ENCODE peak calls at places on chromosomes 11 and 22, in six cellular contexts. One of them, this sample, is unnamed.

GRCh38 chr11:75383246-75383645 is 16.1 kb upstream of the RPS3 start:
- DNase-seq in neural crest cell: no peak
- DNase-seq in NCI-H2029: no peak
- DNase-seq in stimulated activated CD8-positive, alpha-beta memory T cell treated with anti-CD3 and anti-CD28 coated beads, Interleukin-15, amount 100 ng/mL, for 48 hours: no peak
- DNase-seq in Right ventricle myocardium inferior: no peak
- DNase-seq in gastrocnemius medialis: no peak
- DNase-seq in this sample: no peak

GRCh38 chr11:22343411-22344032 is 5.3 kb downstream of the SLC17A6 start:
- DNase-seq in gastrocnemius medialis: no peak
- DNase-seq in neural crest cell: no peak
- DNase-seq in Right ventricle myocardium inferior: peak; percentile 50
- DNase-seq in stimulated activated CD8-positive, alpha-beta memory T cell treated with anti-CD3 and anti-CD28 coated beads, Interleukin-15, amount 100 ng/mL, for 48 hours: no peak
- DNase-seq in NCI-H2029: no peak
- DNase-seq in this sample: no peak

GRCh38 chr11:57072640-57073039 is 83.9 kb downstream of the OR5AK2 start:
- DNase-seq in stimulated activated CD8-positive, alpha-beta memory T cell treated with anti-CD3 and anti-CD28 coated beads, Interleukin-15, amount 100 ng/mL, for 48 hours: no peak
- DNase-seq in neural crest cell: no peak
- DNase-seq in Right ventricle myocardium inferior: no peak
- DNase-seq in gastrocnemius medialis: no peak
- DNase-seq in NCI-H2029: no peak
- DNase-seq in this sample: no peak

GRCh38 chr11:116396332-116396731 is 376.5 kb downstream of the BUD13 start:
- DNase-seq in gastrocnemius medialis: no peak
- DNase-seq in Right ventricle myocardium inferior: no peak
- DNase-seq in neural crest cell: no peak
- DNase-seq in NCI-H2029: no peak
- DNase-seq in stimulated activated CD8-positive, alpha-beta memory T cell treated with anti-CD3 and anti-CD28 coated beads, Interleukin-15, amount 100 ng/mL, for 48 hours: no peak
- DNase-seq in this sample: no peak

GRCh38 chr22:35835998-35836691 is 118.5 kb downstream of the APOL5 start:
- DNase-seq in gastrocnemius medialis: peak; percentile 56
- DNase-seq in NCI-H2029: peak; percentile 89
- DNase-seq in stimulated activated CD8-positive, alpha-beta memory T cell treated with anti-CD3 and anti-CD28 coated beads, Interleukin-15, amount 100 ng/mL, for 48 hours: no peak
- DNase-seq in Right ventricle myocardium inferior: no peak
- DNase-seq in neural crest cell: no peak
- DNase-seq in this sample: peak; percentile 66

GRCh38 chr11:16924462-16924825 is 89.8 kb downstream of the PLEKHA7 start:
- DNase-seq in gastrocnemius medialis: no peak
- DNase-seq in neural crest cell: no peak
- DNase-seq in NCI-H2029: no peak
- DNase-seq in Right ventricle myocardium inferior: no peak
- DNase-seq in stimulated activated CD8-positive, alpha-beta memory T cell treated with anti-CD3 and anti-CD28 coated beads, Interleukin-15, amount 100 ng/mL, for 48 hours: no peak
- DNase-seq in this sample: no peak

GRCh38 chr11:44625759-44626523 is 60.5 kb downstream of the CD82 start:
- DNase-seq in stimulated activated CD8-positive, alpha-beta memory T cell treated with anti-CD3 and anti-CD28 coated beads, Interleukin-15, amount 100 ng/mL, for 48 hours: no peak
- DNase-seq in neural crest cell: no peak
- DNase-seq in Right ventricle myocardium inferior: no peak
- DNase-seq in NCI-H2029: no peak
- DNase-seq in gastrocnemius medialis: no peak
- DNase-seq in this sample: no peak

GRCh38 chr22:49965291-49966040 is 4.9 kb downstream of the PIM3 start:
- DNase-seq in gastrocnemius medialis: peak; percentile 44
- DNase-seq in NCI-H2029: no peak
- DNase-seq in neural crest cell: no peak
- DNase-seq in Right ventricle myocardium inferior: no peak
- DNase-seq in stimulated activated CD8-positive, alpha-beta memory T cell treated with anti-CD3 and anti-CD28 coated beads, Interleukin-15, amount 100 ng/mL, for 48 hours: no peak
- DNase-seq in this sample: no peak

GRCh38 chr22:46748948-46749681 is 11.1 kb upstream of the CERK start:
- DNase-seq in NCI-H2029: no peak
- DNase-seq in Right ventricle myocardium inferior: peak; percentile 55
- DNase-seq in gastrocnemius medialis: no peak
- DNase-seq in neural crest cell: no peak
- DNase-seq in stimulated activated CD8-positive, alpha-beta memory T cell treated with anti-CD3 and anti-CD28 coated beads, Interleukin-15, amount 100 ng/mL, for 48 hours: no peak
- DNase-seq in this sample: peak; percentile 45

GRCh38 chr11:8006349-8006977 is 19.3 kb downstream of the EIF3F start:
- DNase-seq in Right ventricle myocardium inferior: no peak
- DNase-seq in gastrocnemius medialis: peak; percentile 47
- DNase-seq in neural crest cell: peak; percentile 56
- DNase-seq in stimulated activated CD8-positive, alpha-beta memory T cell treated with anti-CD3 and anti-CD28 coated beads, Interleukin-15, amount 100 ng/mL, for 48 hours: no peak
- DNase-seq in NCI-H2029: peak; percentile 29
- DNase-seq in this sample: peak; percentile 70

GRCh38 chr22:20783844-20784723 is 10.2 kb downstream of the SERPIND1 start:
- DNase-seq in gastrocnemius medialis: no peak
- DNase-seq in stimulated activated CD8-positive, alpha-beta memory T cell treated with anti-CD3 and anti-CD28 coated beads, Interleukin-15, amount 100 ng/mL, for 48 hours: no peak
- DNase-seq in neural crest cell: peak; percentile 34
- DNase-seq in Right ventricle myocardium inferior: no peak
- DNase-seq in NCI-H2029: peak; percentile 42
- DNase-seq in this sample: peak; percentile 54

GRCh38 chr11:90434858-90435257 is 212.0 kb upstream of the CHORDC1 start:
- DNase-seq in neural crest cell: no peak
- DNase-seq in Right ventricle myocardium inferior: no peak
- DNase-seq in stimulated activated CD8-positive, alpha-beta memory T cell treated with anti-CD3 and anti-CD28 coated beads, Interleukin-15, amount 100 ng/mL, for 48 hours: no peak
- DNase-seq in gastrocnemius medialis: no peak
- DNase-seq in NCI-H2029: no peak
- DNase-seq in this sample: peak; percentile 74

GRCh38 chr11:11119917-11120316 is 233.1 kb downstream of the CSNK2A3 start:
- DNase-seq in neural crest cell: no peak
- DNase-seq in gastrocnemius medialis: no peak
- DNase-seq in Right ventricle myocardium inferior: no peak
- DNase-seq in stimulated activated CD8-positive, alpha-beta memory T cell treated with anti-CD3 and anti-CD28 coated beads, Interleukin-15, amount 100 ng/mL, for 48 hours: no peak
- DNase-seq in NCI-H2029: peak; percentile 31
- DNase-seq in this sample: no peak

GRCh38 chr11:72244317-72245231 is 598 bp upstream of the PHOX2A start:
- DNase-seq in NCI-H2029: no peak
- DNase-seq in gastrocnemius medialis: no peak
- DNase-seq in Right ventricle myocardium inferior: no peak
- DNase-seq in stimulated activated CD8-positive, alpha-beta memory T cell treated with anti-CD3 and anti-CD28 coated beads, Interleukin-15, amount 100 ng/mL, for 48 hours: no peak
- DNase-seq in neural crest cell: no peak
- DNase-seq in this sample: peak; percentile 40

GRCh38 chr11:118691926-118692830 is 12.7 kb upstream of the TREH start:
- DNase-seq in stimulated activated CD8-positive, alpha-beta memory T cell treated with anti-CD3 and anti-CD28 coated beads, Interleukin-15, amount 100 ng/mL, for 48 hours: peak; percentile 65
- DNase-seq in Right ventricle myocardium inferior: no peak
- DNase-seq in NCI-H2029: no peak
- DNase-seq in gastrocnemius medialis: no peak
- DNase-seq in neural crest cell: no peak
- DNase-seq in this sample: no peak

GRCh38 chr11:93013646-93014045 is 44.2 kb downstream of the MTNR1B start:
- DNase-seq in Right ventricle myocardium inferior: no peak
- DNase-seq in gastrocnemius medialis: no peak
- DNase-seq in stimulated activated CD8-positive, alpha-beta memory T cell treated with anti-CD3 and anti-CD28 coated beads, Interleukin-15, amount 100 ng/mL, for 48 hours: no peak
- DNase-seq in neural crest cell: no peak
- DNase-seq in NCI-H2029: no peak
- DNase-seq in this sample: no peak

GRCh38 chr11:93654266-93654665 is 7.2 kb upstream of the CEP295 start:
- DNase-seq in NCI-H2029: no peak
- DNase-seq in gastrocnemius medialis: no peak
- DNase-seq in Right ventricle myocardium inferior: no peak
- DNase-seq in stimulated activated CD8-positive, alpha-beta memory T cell treated with anti-CD3 and anti-CD28 coated beads, Interleukin-15, amount 100 ng/mL, for 48 hours: no peak
- DNase-seq in neural crest cell: no peak
- DNase-seq in this sample: no peak

GRCh38 chr11:119993732-119994131 is 144.2 kb downstream of the TRIM29 start:
- DNase-seq in neural crest cell: no peak
- DNase-seq in gastrocnemius medialis: no peak
- DNase-seq in Right ventricle myocardium inferior: no peak
- DNase-seq in NCI-H2029: peak; percentile 56
- DNase-seq in stimulated activated CD8-positive, alpha-beta memory T cell treated with anti-CD3 and anti-CD28 coated beads, Interleukin-15, amount 100 ng/mL, for 48 hours: no peak
- DNase-seq in this sample: no peak

GRCh38 chr22:43944670-43945430 is 10.4 kb upstream of the SAMM50 start:
- DNase-seq in NCI-H2029: peak; percentile 26
- DNase-seq in neural crest cell: no peak
- DNase-seq in Right ventricle myocardium inferior: no peak
- DNase-seq in gastrocnemius medialis: no peak
- DNase-seq in stimulated activated CD8-positive, alpha-beta memory T cell treated with anti-CD3 and anti-CD28 coated beads, Interleukin-15, amount 100 ng/mL, for 48 hours: no peak
- DNase-seq in this sample: no peak

GRCh38 chr11:78860720-78861422 is 286.2 kb upstream of the NARS2 start:
- DNase-seq in stimulated activated CD8-positive, alpha-beta memory T cell treated with anti-CD3 and anti-CD28 coated beads, Interleukin-15, amount 100 ng/mL, for 48 hours: no peak
- DNase-seq in gastrocnemius medialis: no peak
- DNase-seq in neural crest cell: no peak
- DNase-seq in Right ventricle myocardium inferior: no peak
- DNase-seq in NCI-H2029: no peak
- DNase-seq in this sample: no peak

GRCh38 chr11:47179655-47179991 is 2.9 kb upstream of the ARFGAP2 start:
- DNase-seq in NCI-H2029: peak; percentile 33
- DNase-seq in Right ventricle myocardium inferior: no peak
- DNase-seq in gastrocnemius medialis: peak; percentile 59
- DNase-seq in stimulated activated CD8-positive, alpha-beta memory T cell treated with anti-CD3 and anti-CD28 coated beads, Interleukin-15, amount 100 ng/mL, for 48 hours: no peak
- DNase-seq in neural crest cell: peak; percentile 47
- DNase-seq in this sample: peak; percentile 73

GRCh38 chr11:126423743-126424142 is 68.3 kb downstream of the ST3GAL4 start:
- DNase-seq in gastrocnemius medialis: no peak
- DNase-seq in NCI-H2029: no peak
- DNase-seq in Right ventricle myocardium inferior: no peak
- DNase-seq in stimulated activated CD8-positive, alpha-beta memory T cell treated with anti-CD3 and anti-CD28 coated beads, Interleukin-15, amount 100 ng/mL, for 48 hours: no peak
- DNase-seq in neural crest cell: no peak
- DNase-seq in this sample: no peak

GRCh38 chr11:73376803-73377629 is 817 bp downstream of the RELT start:
- DNase-seq in Right ventricle myocardium inferior: peak; percentile 81
- DNase-seq in NCI-H2029: no peak
- DNase-seq in stimulated activated CD8-positive, alpha-beta memory T cell treated with anti-CD3 and anti-CD28 coated beads, Interleukin-15, amount 100 ng/mL, for 48 hours: peak; percentile 34
- DNase-seq in gastrocnemius medialis: peak; percentile 86
- DNase-seq in neural crest cell: peak; percentile 48
- DNase-seq in this sample: peak; percentile 62

GRCh38 chr11:33899383-33900037 is 7.6 kb upstream of the LMO2 start:
- DNase-seq in NCI-H2029: peak; percentile 41
- DNase-seq in gastrocnemius medialis: peak; percentile 88
- DNase-seq in neural crest cell: no peak
- DNase-seq in stimulated activated CD8-positive, alpha-beta memory T cell treated with anti-CD3 and anti-CD28 coated beads, Interleukin-15, amount 100 ng/mL, for 48 hours: no peak
- DNase-seq in Right ventricle myocardium inferior: peak; percentile 80
- DNase-seq in this sample: no peak

GRCh38 chr11:75347781-75348613 is 3.5 kb downstream of the ARRB1 start:
- DNase-seq in gastrocnemius medialis: no peak
- DNase-seq in Right ventricle myocardium inferior: no peak
- DNase-seq in neural crest cell: no peak
- DNase-seq in NCI-H2029: peak; percentile 75
- DNase-seq in stimulated activated CD8-positive, alpha-beta memory T cell treated with anti-CD3 and anti-CD28 coated beads, Interleukin-15, amount 100 ng/mL, for 48 hours: no peak
- DNase-seq in this sample: no peak

GRCh38 chr22:43142881-43143562 is at the start of gene MCAT:
- DNase-seq in neural crest cell: peak; percentile 65
- DNase-seq in stimulated activated CD8-positive, alpha-beta memory T cell treated with anti-CD3 and anti-CD28 coated beads, Interleukin-15, amount 100 ng/mL, for 48 hours: peak; percentile 78
- DNase-seq in NCI-H2029: peak; percentile 72
- DNase-seq in Right ventricle myocardium inferior: peak; percentile 94
- DNase-seq in gastrocnemius medialis: peak; percentile 75
- DNase-seq in this sample: peak; percentile 80

GRCh38 chr11:693887-694562 is 997 bp downstream of the DEAF1 start:
- DNase-seq in gastrocnemius medialis: no peak
- DNase-seq in NCI-H2029: peak; percentile 86
- DNase-seq in stimulated activated CD8-positive, alpha-beta memory T cell treated with anti-CD3 and anti-CD28 coated beads, Interleukin-15, amount 100 ng/mL, for 48 hours: no peak
- DNase-seq in neural crest cell: no peak
- DNase-seq in Right ventricle myocardium inferior: no peak
- DNase-seq in this sample: peak; percentile 92

GRCh38 chr11:12746593-12747097 is 72.4 kb downstream of the TEAD1 start:
- DNase-seq in NCI-H2029: peak; percentile 92
- DNase-seq in neural crest cell: peak; percentile 37
- DNase-seq in stimulated activated CD8-positive, alpha-beta memory T cell treated with anti-CD3 and anti-CD28 coated beads, Interleukin-15, amount 100 ng/mL, for 48 hours: no peak
- DNase-seq in Right ventricle myocardium inferior: peak; percentile 77
- DNase-seq in gastrocnemius medialis: peak; percentile 87
- DNase-seq in this sample: no peak

GRCh38 chr11:5983443-5983842 is 3.3 kb downstream of the OR52L1 start:
- DNase-seq in Right ventricle myocardium inferior: no peak
- DNase-seq in NCI-H2029: no peak
- DNase-seq in stimulated activated CD8-positive, alpha-beta memory T cell treated with anti-CD3 and anti-CD28 coated beads, Interleukin-15, amount 100 ng/mL, for 48 hours: no peak
- DNase-seq in gastrocnemius medialis: no peak
- DNase-seq in neural crest cell: no peak
- DNase-seq in this sample: no peak

GRCh38 chr22:24428751-24429410 is 1.5 kb downstream of the ADORA2A start:
- DNase-seq in neural crest cell: no peak
- DNase-seq in gastrocnemius medialis: no peak
- DNase-seq in Right ventricle myocardium inferior: no peak
- DNase-seq in NCI-H2029: no peak
- DNase-seq in stimulated activated CD8-positive, alpha-beta memory T cell treated with anti-CD3 and anti-CD28 coated beads, Interleukin-15, amount 100 ng/mL, for 48 hours: no peak
- DNase-seq in this sample: no peak

GRCh38 chr11:116879789-116880402 is 42.5 kb upstream of the APOA1 start:
- DNase-seq in Right ventricle myocardium inferior: no peak
- DNase-seq in neural crest cell: no peak
- DNase-seq in gastrocnemius medialis: no peak
- DNase-seq in NCI-H2029: peak; percentile 37
- DNase-seq in stimulated activated CD8-positive, alpha-beta memory T cell treated with anti-CD3 and anti-CD28 coated beads, Interleukin-15, amount 100 ng/mL, for 48 hours: no peak
- DNase-seq in this sample: peak; percentile 64

GRCh38 chr11:69320756-69321741 is 27.1 kb downstream of the MYEOV start:
- DNase-seq in neural crest cell: no peak
- DNase-seq in NCI-H2029: no peak
- DNase-seq in stimulated activated CD8-positive, alpha-beta memory T cell treated with anti-CD3 and anti-CD28 coated beads, Interleukin-15, amount 100 ng/mL, for 48 hours: no peak
- DNase-seq in Right ventricle myocardium inferior: no peak
- DNase-seq in gastrocnemius medialis: no peak
- DNase-seq in this sample: no peak

GRCh38 chr22:42091446-42091764 is 833 bp upstream of the NDUFA6 start:
- DNase-seq in stimulated activated CD8-positive, alpha-beta memory T cell treated with anti-CD3 and anti-CD28 coated beads, Interleukin-15, amount 100 ng/mL, for 48 hours: no peak
- DNase-seq in gastrocnemius medialis: no peak
- DNase-seq in Right ventricle myocardium inferior: no peak
- DNase-seq in neural crest cell: no peak
- DNase-seq in NCI-H2029: no peak
- DNase-seq in this sample: no peak

GRCh38 chr11:94218372-94218771 is 86.0 kb upstream of the IZUMO1R start:
- DNase-seq in Right ventricle myocardium inferior: no peak
- DNase-seq in neural crest cell: no peak
- DNase-seq in stimulated activated CD8-positive, alpha-beta memory T cell treated with anti-CD3 and anti-CD28 coated beads, Interleukin-15, amount 100 ng/mL, for 48 hours: no peak
- DNase-seq in NCI-H2029: no peak
- DNase-seq in gastrocnemius medialis: no peak
- DNase-seq in this sample: no peak

GRCh38 chr22:41243361-41243760 is 2.6 kb upstream of the CHADL start:
- DNase-seq in neural crest cell: no peak
- DNase-seq in Right ventricle myocardium inferior: no peak
- DNase-seq in stimulated activated CD8-positive, alpha-beta memory T cell treated with anti-CD3 and anti-CD28 coated beads, Interleukin-15, amount 100 ng/mL, for 48 hours: no peak
- DNase-seq in gastrocnemius medialis: no peak
- DNase-seq in NCI-H2029: no peak
- DNase-seq in this sample: no peak

GRCh38 chr11:109196016-109196415 is 226.0 kb upstream of the C11orf87 start:
- DNase-seq in Right ventricle myocardium inferior: no peak
- DNase-seq in NCI-H2029: no peak
- DNase-seq in stimulated activated CD8-positive, alpha-beta memory T cell treated with anti-CD3 and anti-CD28 coated beads, Interleukin-15, amount 100 ng/mL, for 48 hours: no peak
- DNase-seq in neural crest cell: no peak
- DNase-seq in gastrocnemius medialis: no peak
- DNase-seq in this sample: no peak

GRCh38 chr11:120303004-120303637 is 22.0 kb upstream of the TLCD5 start:
- DNase-seq in gastrocnemius medialis: peak; percentile 45
- DNase-seq in neural crest cell: peak; percentile 78
- DNase-seq in NCI-H2029: peak; percentile 74
- DNase-seq in stimulated activated CD8-positive, alpha-beta memory T cell treated with anti-CD3 and anti-CD28 coated beads, Interleukin-15, amount 100 ng/mL, for 48 hours: peak; percentile 29
- DNase-seq in Right ventricle myocardium inferior: no peak
- DNase-seq in this sample: peak; percentile 81

GRCh38 chr22:42152661-42153270 is 22.2 kb upstream of the CYP2D6 start:
- DNase-seq in neural crest cell: no peak
- DNase-seq in NCI-H2029: no peak
- DNase-seq in Right ventricle myocardium inferior: no peak
- DNase-seq in stimulated activated CD8-positive, alpha-beta memory T cell treated with anti-CD3 and anti-CD28 coated beads, Interleukin-15, amount 100 ng/mL, for 48 hours: no peak
- DNase-seq in gastrocnemius medialis: no peak
- DNase-seq in this sample: no peak